ENCODE peak calls at places on chromosomes 5 and 9, in seven cellular contexts. N, O, I, Z, X, Y and W are unnamed samples.

GRCh38 chr9:112445196-112445595 is 41.4 kb upstream of the KIAA1958 start:
- DNase-seq in O (no peak), I (no peak), X (no peak), Y (no peak), Z (no peak), N (no peak), W (no peak)

GRCh38 chr5:169413416-169413815 is 112.5 kb upstream of the SLIT3 start:
- DNase-seq in Y (no peak), X (no peak), O (peak), Z (no peak), I (no peak), N (no peak), W (no peak)

GRCh38 chr5:107542428-107542827 is 128.3 kb downstream of the EFNA5 start:
- DNase-seq in N (peak), I (peak), Y (peak), Z (peak), O (peak), X (no peak), W (peak)

GRCh38 chr5:171149333-171149732 is 159.7 kb upstream of the TLX3 start:
- DNase-seq in N (no peak), X (no peak), O (no peak), Y (no peak), Z (no peak), I (no peak), W (no peak)

GRCh38 chr5:155047818-155048217 is 34.3 kb downstream of the KIF4B start:
- DNase-seq in Y (no peak), I (no peak), O (no peak), N (no peak), X (no peak), Z (no peak), W (no peak)

GRCh38 chr5:15993334-15993733 is 186.3 kb downstream of the MARCHF11 start:
- DNase-seq in Y (peak), I (peak), X (no peak), N (peak), Z (no peak), O (peak), W (no peak)

GRCh38 chr5:17895296-17896058 is 261.2 kb downstream of the TAF11L14 start:
- DNase-seq in O (peak), N (no peak), Z (no peak), X (no peak), I (no peak), Y (no peak), W (no peak)

GRCh38 chr9:134036130-134036529 is 10.8 kb downstream of the BRD3OS start:
- DNase-seq in X (no peak), Y (no peak), N (no peak), I (no peak), O (no peak), Z (no peak), W (no peak)

GRCh38 chr5:150522504-150523464 is 14.9 kb downstream of the NDST1 start:
- DNase-seq in Z (no peak), Y (no peak), I (no peak), N (no peak), O (no peak), X (no peak), W (no peak)

GRCh38 chr9:112868461-112868860 is 22.2 kb downstream of the SLC46A2 start:
- DNase-seq in N (no peak), I (no peak), Y (no peak), O (no peak), Z (no peak), X (no peak), W (no peak)

GRCh38 chr9:14314929-14315753 is 1.2 kb upstream of the NFIB start:
- DNase-seq in I (peak), Y (peak), X (no peak), N (peak), O (peak), Z (no peak), W (peak)

GRCh38 chr5:6158974-6159863 is 219.1 kb downstream of the MED10 start:
- DNase-seq in Y (peak), I (peak), X (no peak), N (peak), O (peak), Z (peak), W (peak)

GRCh38 chr9:36847781-36848673 is 186.0 kb downstream of the PAX5 start:
- DNase-seq in Y (no peak), O (no peak), N (peak), Z (peak), X (no peak), I (no peak), W (no peak)

GRCh38 chr5:113171520-113171919 is 194.9 kb downstream of the DCP2 start:
- DNase-seq in Y (no peak), O (no peak), I (no peak), X (no peak), Z (no peak), N (no peak), W (no peak)

GRCh38 chr9:134007150-134007549 is 15.0 kb upstream of the VAV2 start:
- DNase-seq in Y (no peak), X (no peak), Z (no peak), N (no peak), O (no peak), I (no peak), W (no peak)

GRCh38 chr5:2011481-2012411 is 129.0 kb upstream of the IRX4 start:
- DNase-seq in Y (no peak), O (no peak), X (no peak), Z (no peak), N (no peak), I (no peak), W (no peak)

GRCh38 chr5:112123060-112123459 is 296.0 kb downstream of the EPB41L4A start:
- DNase-seq in Z (no peak), I (no peak), Y (no peak), N (no peak), O (no peak), X (no peak), W (no peak)

GRCh38 chr9:93156475-93157008 is 22.5 kb upstream of the NINJ1 start:
- DNase-seq in Z (no peak), X (no peak), Y (no peak), N (no peak), I (no peak), O (no peak), W (no peak)